ENCODE peak calls at places on chromosomes 3 and 15, in ten cellular contexts. B is body of pancreas; D is NCI-H1105; O is fibroblast of lung; Q is activated CD4-positive, alpha-beta T cell treated with anti-CD3 and anti-CD28 coated beads for 48 hours; Z is activated CD8-positive, alpha-beta memory T cell treated with anti-CD3 and anti-CD28 coated beads for 1 hour; S is AG09309; F is cardiac fibroblast; N is frontal cortex; E is H9. Y is an unnamed sample.

GRCh38 chr3:192181151-192181550 is 546.2 kb downstream of the FGF12 start:
- DNase-seq in N (no peak), F (no peak), B (no peak), O (no peak), S (no peak), Z (no peak), E (no peak), Q (no peak), D (no peak), Y (no peak)

GRCh38 chr15:49438970-49439631 is 16.1 kb downstream of the FGF7 start:
- DNase-seq in D (no peak), B (peak; percentile 16), F (peak; percentile 65), O (peak; percentile 32), E (no peak), Z (no peak), S (no peak), N (no peak), Q (no peak), Y (peak; percentile 68)

GRCh38 chr3:183149915-183150825 is 12.4 kb downstream of the LAMP3 start:
- DNase-seq in B (no peak), Z (no peak), S (no peak), Q (no peak), N (no peak), D (no peak), E (no peak), O (no peak), F (peak; percentile 27), Y (no peak)

GRCh38 chr3:43582876-43583275 is 38.9 kb downstream of the ANO10 start:
- DNase-seq in O (peak; percentile 36), N (no peak), Z (no peak), Q (no peak), D (no peak), F (peak; percentile 3), E (no peak), S (peak; percentile 17), B (no peak), Y (peak; percentile 30)

GRCh38 chr3:152428577-152428976 is 159.8 kb downstream of the MBNL1 start:
- DNase-seq in N (no peak), B (no peak), Q (no peak), S (no peak), O (peak; percentile 63), E (no peak), Z (no peak), D (no peak), F (no peak), Y (no peak)

GRCh38 chr3:53749428-53749827 is 96.8 kb downstream of the CHDH start:
- DNase-seq in O (no peak), S (no peak), Z (no peak), N (no peak), F (no peak), Q (no peak), B (peak; percentile 14), D (no peak), E (no peak), Y (no peak)

GRCh38 chr3:149670742-149671492 is 13.1 kb upstream of the WWTR1 start:
- DNase-seq in S (no peak), E (peak; percentile 69), F (no peak), N (no peak), O (peak; percentile 28), B (no peak), Z (no peak), D (no peak), Q (no peak), Y (no peak)

GRCh38 chr3:49183873-49184272 is 12.5 kb downstream of the KLHDC8B start:
- DNase-seq in E (no peak), S (no peak), F (no peak), O (no peak), N (no peak), Z (no peak), Q (no peak), D (no peak), B (no peak), Y (no peak)

GRCh38 chr3:153372326-153372725 is 210.3 kb downstream of the RAP2B start:
- DNase-seq in F (peak; percentile 80), S (peak; percentile 57), N (no peak), Z (no peak), O (peak; percentile 23), B (no peak), E (no peak), Q (no peak), D (no peak), Y (peak; percentile 81)

GRCh38 chr3:172180473-172180872 is 141.1 kb downstream of the FNDC3B start:
- DNase-seq in E (no peak), S (no peak), O (no peak), Q (no peak), D (no peak), B (no peak), N (no peak), F (no peak), Z (no peak), Y (no peak)

GRCh38 chr3:98885851-98886250 is 15.6 kb downstream of the DCBLD2 start:
- DNase-seq in N (no peak), Z (no peak), B (no peak), O (peak; percentile 36), E (no peak), F (peak; percentile 56), D (no peak), Q (no peak), S (no peak), Y (no peak)

GRCh38 chr3:111070772-111071256 is 802 bp upstream of the NECTIN3 start:
- DNase-seq in E (no peak), D (peak; percentile 56), Z (no peak), N (no peak), B (no peak), O (no peak), S (no peak), Q (peak; percentile 22), F (no peak), Y (no peak)

GRCh38 chr3:115975353-115975752 is 352.0 kb downstream of the GAP43 start:
- DNase-seq in D (no peak), O (peak; percentile 94), B (no peak), Q (no peak), Z (no peak), N (no peak), E (no peak), S (peak; percentile 40), F (peak; percentile 47), Y (peak; percentile 70)

GRCh38 chr3:153259956-153260355 is 97.9 kb downstream of the RAP2B start:
- DNase-seq in S (no peak), O (no peak), Q (no peak), Z (no peak), B (no peak), N (no peak), F (no peak), E (no peak), D (no peak), Y (no peak)

GRCh38 chr3:64343692-64344440 is 118.6 kb upstream of the PRICKLE2 start:
- DNase-seq in B (no peak), E (no peak), S (no peak), F (peak; percentile 62), Z (no peak), N (no peak), D (no peak), O (peak; percentile 93), Q (no peak), Y (no peak)

GRCh38 chr3:97823503-97824004 is 1.7 kb downstream of the CRYBG3 start:
- DNase-seq in N (no peak), D (no peak), S (no peak), B (no peak), E (no peak), O (no peak), Q (no peak), Z (no peak), F (peak; percentile 23), Y (peak; percentile 19)

GRCh38 chr3:123798540-123798939 is 85.6 kb downstream of the MYLK start:
- DNase-seq in F (no peak), E (no peak), O (no peak), Z (no peak), D (no peak), B (no peak), S (no peak), N (no peak), Q (no peak), Y (no peak)

GRCh38 chr15:97087337-97087736 is 756.8 kb downstream of the NR2F2 start:
- DNase-seq in N (no peak), Z (no peak), O (peak; percentile 5), D (no peak), Q (no peak), E (no peak), F (no peak), B (no peak), S (no peak), Y (no peak)

GRCh38 chr3:134029734-134030381 is at the start of gene SLCO2A1:
- DNase-seq in S (no peak), Z (no peak), F (peak; percentile 42), E (peak; percentile 66), O (peak; percentile 51), N (peak; percentile 59), B (peak; percentile 29), Q (peak; percentile 33), D (peak; percentile 62), Y (peak; percentile 81)

GRCh38 chr3:43043793-43044192 is 62.1 kb downstream of the POMGNT2 start:
- DNase-seq in B (no peak), S (no peak), N (no peak), E (no peak), F (no peak), Q (no peak), D (no peak), Z (no peak), O (no peak), Y (no peak)

GRCh38 chr3:108241146-108241545 is 18.9 kb upstream of the IFT57 start:
- DNase-seq in D (no peak), E (no peak), F (no peak), B (no peak), O (no peak), Q (no peak), Z (no peak), S (no peak), N (no peak), Y (no peak)

GRCh38 chr3:117763561-117763960 is 1054.0 kb downstream of the TUSC7 start:
- DNase-seq in N (no peak), F (no peak), Z (no peak), E (no peak), D (no peak), S (no peak), O (no peak), Q (no peak), B (no peak), Y (no peak)

GRCh38 chr15:69414702-69415161 is 583 bp downstream of the KIF23 start:
- DNase-seq in Z (no peak), B (peak; percentile 34), S (peak; percentile 64), N (no peak), E (peak; percentile 47), O (peak; percentile 95), D (no peak), F (peak; percentile 93), Q (peak; percentile 10), Y (peak; percentile 95)

GRCh38 chr3:50885491-50885890 is 210.8 kb downstream of the DOCK3 start:
- DNase-seq in S (no peak), F (no peak), E (peak; percentile 52), B (no peak), Q (no peak), N (no peak), O (no peak), D (no peak), Z (no peak), Y (no peak)

GRCh38 chr3:157159037-157159761 is 748 bp downstream of the CCNL1 start:
- DNase-seq in Q (peak; percentile 88), S (no peak), E (peak; percentile 54), Z (peak; percentile 64), D (peak; percentile 82), B (peak; percentile 84), O (peak; percentile 51), F (peak; percentile 62), N (peak; percentile 28), Y (peak; percentile 65)

GRCh38 chr15:89805241-89806216 is 9.1 kb downstream of the ANPEP start:
- DNase-seq in O (no peak), B (no peak), S (no peak), E (no peak), F (no peak), Z (no peak), D (no peak), Q (no peak), N (no peak), Y (no peak)

GRCh38 chr15:57003418-57003817 is 85.0 kb downstream of the TCF12 start:
- DNase-seq in F (peak; percentile 51), B (no peak), N (no peak), D (no peak), Q (no peak), E (no peak), O (peak; percentile 93), Z (no peak), S (peak; percentile 37), Y (peak; percentile 60)

Y was measured in cardiac muscle cell.